ENCODE peak calls at places on chromosomes 16 and 17, in seven cellular contexts. O is SHP77; Q is WERI-Rb-1; F is DMS 273 treated with DMSO at 0.1 percent for 48 hours; A is effector CD4-positive, alpha-beta T cell; Y is body of pancreas; E is EL. G is an unnamed sample.

GRCh38 chr16:30526823-30527634 is 663 bp upstream of the ZNF768 start:
- DNase-seq in F (peak), O (peak), Q (peak), Y (peak), A (peak), E (peak), G (peak)

GRCh38 chr16:87076950-87077749 is 240.0 kb downstream of the C16orf95 start:
- DNase-seq in Y (peak), O (peak), F (no peak), E (peak), Q (peak), A (no peak), G (no peak)

GRCh38 chr17:3738562-3739295 is 15.0 kb downstream of the HASPIN start:
- DNase-seq in A (peak), F (no peak), Q (peak), O (no peak), Y (peak), E (no peak), G (peak)

GRCh38 chr16:1054660-1055556 is 17.6 kb upstream of the SSTR5 start:
- DNase-seq in O (peak), E (peak), A (no peak), Q (peak), F (no peak), Y (peak), G (no peak)

GRCh38 chr16:68739964-68740627 is 3.0 kb downstream of the CDH1 start:
- DNase-seq in E (no peak), O (no peak), A (no peak), Q (no peak), Y (peak), F (no peak), G (no peak)

GRCh38 chr17:73342057-73342522 is 30.3 kb upstream of the CDC42EP4 start:
- DNase-seq in E (peak), F (peak), Y (peak), A (no peak), O (peak), Q (peak), G (no peak)

GRCh38 chr17:47225436-47225858 is 16.3 kb downstream of the MYL4 start:
- DNase-seq in O (no peak), Q (no peak), E (peak), F (peak), A (no peak), Y (peak), G (no peak)

GRCh38 chr16:22315979-22316378 is 18.8 kb downstream of the POLR3E start:
- DNase-seq in A (no peak), Y (no peak), O (no peak), F (no peak), Q (no peak), E (no peak), G (no peak)

GRCh38 chr17:55567240-55568216 is 56.3 kb upstream of the SMIM36 start:
- DNase-seq in E (no peak), O (no peak), A (no peak), Q (no peak), Y (peak), F (peak), G (no peak)

GRCh38 chr16:62256406-62256805 is 220.2 kb upstream of the CDH8 start:
- DNase-seq in F (peak), Y (no peak), Q (no peak), E (no peak), A (no peak), O (peak), G (peak)

GRCh38 chr16:57694556-57695377 is at the start of gene DRC7:
- DNase-seq in A (no peak), Y (peak), F (peak), E (peak), Q (peak), O (peak), G (peak)

GRCh38 chr16:54987081-54987480 is 56.4 kb downstream of the IRX5 start:
- DNase-seq in Y (no peak), O (no peak), Q (no peak), A (no peak), F (no peak), E (no peak), G (no peak)

GRCh38 chr16:3965306-3965705 is 84.8 kb upstream of the CREBBP start:
- DNase-seq in F (no peak), E (no peak), Y (no peak), O (no peak), A (no peak), Q (no peak), G (no peak)

GRCh38 chr17:76384987-76385891 is 830 bp downstream of the SPHK1 start:
- DNase-seq in F (no peak), O (no peak), Q (peak), E (peak), Y (peak), A (peak), G (peak)

G was measured in NCI-H526.